ENCODE peak calls at places on chromosome 6, in six cellular contexts. A is psoas muscle, Q is spleen, G is lower leg skin, H is bronchial epithelial cell, Y is fibroblast of the aortic adventitia. L is an unnamed sample.

GRCh38 chr6:56608332-56608731 is 34.4 kb downstream of the DST start:
- DNase-seq in A (no peak), Q (no peak), G (no peak), H (no peak), Y (no peak), L (no peak)

GRCh38 chr6:43798688-43799444 is 28.9 kb downstream of the VEGFA start:
- DNase-seq in A (peak), Q (peak), G (no peak), H (peak), Y (peak), L (peak)

GRCh38 chr6:53567701-53568100 is 22.8 kb upstream of the GCLC start:
- DNase-seq in A (no peak), Q (no peak), G (no peak), H (peak), Y (no peak), L (no peak)

GRCh38 chr6:156961282-156961892 is 184.2 kb downstream of the ARID1B start:
- DNase-seq in A (no peak), Q (no peak), G (no peak), H (no peak), Y (no peak), L (no peak)

GRCh38 chr6:20142866-20143265 is 69.4 kb downstream of the MBOAT1 start:
- DNase-seq in A (no peak), Q (no peak), G (no peak), H (no peak), Y (no peak), L (no peak)

GRCh38 chr6:110738899-110739365 is 76.3 kb downstream of the CDK19 start:
- DNase-seq in A (no peak), Q (no peak), G (no peak), H (no peak), Y (no peak), L (no peak)

GRCh38 chr6:3360727-3361045 is 96.2 kb downstream of the SLC22A23 start:
- DNase-seq in A (no peak), Q (no peak), G (no peak), H (no peak), Y (no peak), L (no peak)

GRCh38 chr6:123333000-123333756 is 303.6 kb downstream of the TRDN start:
- DNase-seq in A (no peak), Q (no peak), G (no peak), H (no peak), Y (no peak), L (peak)

GRCh38 chr6:166932116-166932515 is 24.2 kb downstream of the RNASET2 start:
- DNase-seq in A (no peak), Q (peak), G (no peak), H (no peak), Y (no peak), L (no peak)

GRCh38 chr6:169638388-169638787 is 63.4 kb downstream of the WDR27 start:
- DNase-seq in A (no peak), Q (no peak), G (no peak), H (no peak), Y (no peak), L (no peak)

DNA sequence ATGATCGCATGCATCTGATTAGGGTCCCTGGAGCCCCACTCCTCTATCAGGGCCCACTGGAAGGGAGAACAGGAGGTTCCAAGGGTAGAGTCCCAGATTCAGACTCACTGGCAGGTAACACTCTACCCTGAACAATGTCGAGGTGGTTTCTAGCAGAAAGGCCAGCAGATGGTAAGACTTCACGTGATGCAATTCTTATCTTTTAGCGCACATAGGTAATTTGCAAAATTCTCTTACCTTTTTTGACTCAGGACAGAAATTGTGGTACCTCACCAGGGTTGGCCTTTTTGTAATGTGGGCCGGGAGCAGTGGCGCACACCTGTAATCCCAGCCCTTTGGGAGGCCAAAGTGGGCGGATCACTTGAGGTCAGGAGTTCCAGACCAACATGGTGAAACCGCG is 228.1 kb upstream of the JARID2 start:
- DNase-seq in A (no peak), Q (no peak), G (no peak), H (no peak), Y (no peak), L (no peak)
- H3K4me3 ChIP-seq in A (no peak), Q (no peak), G (no peak), H (no peak), Y (no peak), L (no peak)

DNA sequence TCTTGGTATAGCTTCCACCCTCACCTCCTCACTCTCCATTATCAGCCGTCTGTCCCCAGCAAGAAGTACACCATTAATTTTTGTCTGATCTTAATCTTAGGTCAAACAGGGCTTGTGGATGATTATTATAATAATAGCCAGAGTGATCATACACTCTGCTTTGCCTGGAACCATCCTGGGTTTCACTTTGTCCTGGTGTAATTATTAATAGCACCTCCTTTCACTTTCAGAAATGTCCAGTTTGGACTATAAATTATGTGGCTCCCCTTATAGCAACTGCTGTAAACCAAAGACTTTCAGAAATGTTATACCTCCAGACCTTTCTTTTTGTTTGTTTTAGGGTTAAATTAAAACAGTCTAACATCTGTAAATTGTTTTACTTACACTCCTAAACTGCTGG is 953 bp upstream of the TRIM31 start:
- DNase-seq in A (no peak), Q (no peak), G (no peak), H (no peak), Y (no peak), L (no peak)
- TF ChIP-seq CTCF in A (no peak), Q (no peak), G (no peak), H (no peak), Y (no peak), L (no peak)

GRCh38 chr6:34515473-34516387 is 40.4 kb downstream of the SPDEF start:
- DNase-seq in A (peak), Q (peak), G (no peak), H (no peak), Y (no peak), L (no peak)
- H3K4me3 ChIP-seq in A (no peak), Q (no peak), G (no peak), H (no peak), Y (no peak), L (no peak)

GRCh38 chr6:90403489-90404381 is 107.1 kb upstream of the BACH2 start:
- DNase-seq in A (peak), Q (no peak), G (no peak), H (peak), Y (peak), L (peak)
- TF ChIP-seq CTCF in A (no peak), Q (no peak), G (no peak), H (no peak), Y (no peak), L (no peak)

GRCh38 chr6:41702771-41703494 is 32.5 kb downstream of the TFEB start:
- DNase-seq in A (peak), Q (peak), G (no peak), H (no peak), Y (no peak), L (no peak)

GRCh38 chr6:41704656-41705328 is 30.6 kb downstream of the TFEB start:
- DNase-seq in A (peak), Q (peak), G (no peak), H (no peak), Y (no peak), L (no peak)

GRCh38 chr6:41702089-41702745 is 33.2 kb downstream of the TFEB start:
- DNase-seq in A (peak), Q (peak), G (no peak), H (no peak), Y (no peak), L (no peak)

GRCh38 chr6:41705329-41705995 is 29.9 kb downstream of the TFEB start:
- DNase-seq in A (peak), Q (peak), G (no peak), H (no peak), Y (no peak), L (no peak)

DNA sequence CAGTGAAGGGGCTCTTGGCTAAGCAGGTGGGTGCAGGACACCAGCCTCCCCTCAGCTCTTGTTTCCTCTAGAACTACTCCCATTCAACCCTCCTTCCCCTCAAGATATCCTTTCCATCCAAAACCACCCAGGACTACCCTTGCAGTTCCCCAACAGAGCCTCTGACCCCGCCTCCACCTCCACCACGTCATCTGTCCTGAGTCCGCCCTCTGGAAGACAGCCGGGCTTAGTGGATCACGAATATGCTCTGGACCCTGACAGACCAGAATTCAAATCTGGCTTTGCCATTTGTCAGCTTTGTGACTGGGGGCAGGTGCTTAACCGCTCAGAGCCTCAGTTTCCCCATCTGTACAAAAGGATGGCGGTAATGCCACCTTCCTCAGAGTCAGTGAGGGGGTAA is 31.4 kb downstream of the TFEB start:
- DNase-seq in A (peak), Q (peak), G (no peak), H (no peak), Y (no peak), L (no peak)
- H3K4me3 ChIP-seq in A (no peak), Q (no peak), G (no peak), H (no peak), Y (no peak), L (no peak)

DNA sequence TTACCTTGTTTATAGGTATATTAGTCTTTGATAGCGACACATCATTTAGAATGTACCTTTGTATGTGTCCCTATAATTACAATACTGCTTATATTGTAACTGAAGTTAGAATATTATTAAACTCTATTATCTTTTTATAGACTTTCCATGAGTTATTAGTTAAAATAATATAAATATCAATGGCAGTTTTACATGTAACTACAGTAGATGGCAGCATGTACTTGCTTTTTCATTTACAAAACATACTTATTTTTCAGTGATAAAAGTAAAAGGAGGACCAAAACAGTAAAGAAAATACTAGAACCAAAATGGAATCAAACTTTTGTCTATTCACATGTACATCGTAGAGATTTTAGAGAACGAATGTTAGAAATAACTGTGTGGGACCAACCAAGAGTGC is 364.3 kb downstream of the RIMS1 start:
- DNase-seq in A (no peak), Q (no peak), G (no peak), H (no peak), Y (peak), L (no peak)
- TF ChIP-seq CTCF in A (no peak), Q (no peak), G (no peak), H (no peak), Y (no peak), L (no peak)